ENCODE peak calls at places on chromosomes 5 and 9, in four cellular contexts. V is left ventricle myocardium inferior, K is tibial nerve, J is right cardiac atrium. L is an unnamed sample. For H3K4me1, the result is how much of the 10 kb centered on the place peaks cover.

GRCh38 chr9:105681724-105682123 is 12.6 kb upstream of the TMEM38B start:
- DNase-seq in K (no peak), J (no peak), V (no peak), L (no peak)

GRCh38 chr5:132229236-132229635 is 1.6 kb upstream of the P4HA2 start:
- DNase-seq in K (no peak), V (no peak), J (no peak), L (no peak)

GRCh38 chr9:91555132-91555531 is 131.5 kb upstream of the NFIL3 start:
- DNase-seq in K (no peak), V (no peak), J (no peak), L (no peak)

GRCh38 chr9:131255731-131256197 is 20.5 kb downstream of the FAM78A start:
- DNase-seq in K (no peak), J (no peak), V (no peak), L (no peak)

GRCh38 chr5:100803391-100803790 is 99.7 kb downstream of the ST8SIA4 start:
- DNase-seq in J (no peak), V (no peak), K (no peak), L (no peak)

GRCh38 chr9:94002316-94003140 is 47.4 kb upstream of the BARX1 start:
- DNase-seq in J (no peak), V (no peak), K (no peak), L (peak)

GRCh38 chr9:2241461-2241874 is 226.3 kb downstream of the SMARCA2 start:
- DNase-seq in J (peak), K (no peak), V (peak), L (peak)

GRCh38 chr9:20252778-20253177 is 369.5 kb downstream of the MLLT3 start:
- DNase-seq in K (no peak), J (no peak), V (no peak), L (no peak)

GRCh38 chr5:124860271-124860670 is 113.8 kb upstream of the ZNF608 start:
- DNase-seq in V (no peak), J (no peak), K (no peak), L (no peak)

GRCh38 chr5:180494510-180495181 is 467 bp downstream of the CNOT6 start:
- DNase-seq in V (peak), K (no peak), J (peak), L (peak)

GRCh38 chr9:91515074-91515687 is 91.5 kb upstream of the NFIL3 start:
- DNase-seq in J (peak), K (no peak), V (peak), L (no peak)

GRCh38 chr5:122030251-122030650 is 47.8 kb downstream of the LOX start:
- DNase-seq in K (no peak), V (no peak), J (peak), L (no peak)

DNA sequence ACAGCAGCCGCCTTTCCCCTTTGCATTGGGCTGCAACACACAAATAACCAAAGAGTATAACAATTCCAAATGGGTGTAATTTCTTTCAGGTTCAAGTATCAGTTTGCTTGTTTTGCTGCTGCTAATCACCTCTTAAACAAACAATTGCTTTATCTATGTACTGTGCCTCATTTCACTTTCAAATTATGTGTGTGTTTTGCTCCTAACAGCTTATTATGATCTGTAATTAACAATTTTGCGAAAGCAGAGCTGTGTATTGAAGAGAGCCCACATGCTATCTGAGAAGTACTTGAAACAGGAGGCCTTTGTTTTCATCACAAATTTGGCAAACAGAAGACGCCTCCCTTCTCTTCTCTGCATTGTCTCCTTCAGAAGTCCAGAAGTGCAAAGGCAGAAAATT is 312.0 kb downstream of the TLE1 start:
- DNase-seq in K (no peak), J (no peak), V (no peak), L (no peak)
- H3K4me1 ChIP-seq in K (under half), J (under half), V (under half), L (under half)

DNA sequence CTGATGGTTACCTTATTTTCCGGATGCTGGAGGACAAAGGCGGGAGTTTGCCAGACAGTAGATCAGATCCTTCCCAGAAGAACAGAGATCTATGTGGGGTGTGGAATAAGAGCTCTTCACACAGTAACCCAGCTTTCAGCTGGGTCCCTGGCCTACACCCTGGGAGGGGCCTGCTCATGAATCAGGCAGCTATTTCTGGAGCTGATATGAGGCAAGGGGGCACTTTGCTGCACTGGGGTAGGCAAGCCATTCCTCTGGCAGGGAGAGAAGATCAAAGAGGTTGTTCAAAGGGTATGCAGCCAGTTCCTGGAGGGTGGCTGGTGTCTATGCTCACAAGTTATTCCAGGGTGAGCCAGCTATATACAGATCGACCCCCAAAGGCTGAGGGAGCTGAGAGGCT is 48.6 kb downstream of the CYSTM1 start:
- DNase-seq in J (no peak), V (peak), K (no peak), L (no peak)
- H3K4me1 ChIP-seq in J (under half), V (half or more), K (under half), L (under half)

DNA sequence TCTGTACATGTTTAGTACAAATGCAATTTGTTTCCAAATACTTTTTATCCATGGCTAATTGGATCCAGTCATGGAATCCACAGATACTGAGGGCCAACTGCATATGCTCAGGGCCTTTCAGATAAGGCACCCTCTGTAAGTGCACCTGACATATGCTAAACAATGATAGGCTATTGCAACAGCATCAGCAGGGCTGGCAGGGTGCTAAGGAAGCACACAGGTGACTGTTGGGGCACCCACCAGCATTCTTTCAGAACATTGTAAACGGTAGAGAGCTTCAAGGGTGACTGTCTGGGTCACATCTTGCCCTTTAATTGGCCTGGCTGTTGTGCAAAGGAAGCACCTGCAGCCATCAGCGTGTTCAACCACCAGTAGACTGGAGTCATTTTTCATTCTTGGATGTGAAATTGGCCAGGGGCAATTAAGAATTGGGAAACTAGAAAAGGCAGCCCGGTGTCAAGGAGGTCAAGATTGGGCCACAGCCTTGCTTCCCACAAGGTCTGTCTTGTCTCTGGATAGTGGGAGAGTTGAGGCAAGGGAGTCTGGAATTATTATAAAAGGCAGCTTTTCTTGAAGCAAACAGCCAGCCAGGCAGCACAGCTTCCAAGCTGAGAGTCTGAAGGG is 129.3 kb upstream of the RAI14 start:
- DNase-seq in J (no peak), V (no peak), K (no peak), L (no peak)
- H3K4me1 ChIP-seq in J (under half), V (under half), K (under half), L (under half)

GRCh38 chr5:78717674-78718073 is 69.1 kb upstream of the LHFPL2 start:
- DNase-seq in K (no peak), J (no peak), V (no peak), L (no peak)

GRCh38 chr5:78719504-78720233 is 71.1 kb upstream of the LHFPL2 start:
- DNase-seq in J (no peak), V (no peak), K (no peak), L (no peak)

GRCh38 chr5:78718827-78719226 is 70.3 kb upstream of the LHFPL2 start:
- DNase-seq in K (no peak), V (no peak), J (no peak), L (no peak)

GRCh38 chr5:78718185-78718584 is 69.6 kb upstream of the LHFPL2 start:
- DNase-seq in K (no peak), V (no peak), J (no peak), L (no peak)

DNA sequence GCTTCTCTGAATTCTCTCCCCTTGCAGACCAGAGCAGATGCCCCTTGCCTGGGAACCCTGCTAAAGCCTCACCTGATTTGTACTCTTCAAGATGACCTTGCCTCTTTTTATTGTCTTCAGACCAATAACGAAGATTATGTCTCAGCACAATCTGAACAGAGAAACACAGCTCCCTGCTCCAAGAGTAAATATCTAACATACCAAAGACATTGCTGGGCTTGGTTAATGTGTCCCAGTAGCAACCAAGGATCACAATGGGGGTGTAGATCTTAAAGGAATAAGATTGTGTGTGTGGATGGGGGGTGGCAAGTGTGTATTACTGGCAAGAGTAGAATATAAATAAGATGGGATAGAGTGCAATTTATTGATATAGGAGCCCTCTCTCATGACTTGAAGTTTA is 67.6 kb upstream of the LHFPL2 start:
- DNase-seq in V (no peak), J (no peak), K (no peak), L (no peak)
- H3K4me1 ChIP-seq in V (under half), J (under half), K (under half), L (under half)

GRCh38 chr9:37082214-37082765 is 38.1 kb upstream of the ZCCHC7 start:
- DNase-seq in J (no peak), V (no peak), K (no peak), L (no peak)
- H3K4me1 ChIP-seq in J (under half), V (under half), K (under half), L (under half)

DNA sequence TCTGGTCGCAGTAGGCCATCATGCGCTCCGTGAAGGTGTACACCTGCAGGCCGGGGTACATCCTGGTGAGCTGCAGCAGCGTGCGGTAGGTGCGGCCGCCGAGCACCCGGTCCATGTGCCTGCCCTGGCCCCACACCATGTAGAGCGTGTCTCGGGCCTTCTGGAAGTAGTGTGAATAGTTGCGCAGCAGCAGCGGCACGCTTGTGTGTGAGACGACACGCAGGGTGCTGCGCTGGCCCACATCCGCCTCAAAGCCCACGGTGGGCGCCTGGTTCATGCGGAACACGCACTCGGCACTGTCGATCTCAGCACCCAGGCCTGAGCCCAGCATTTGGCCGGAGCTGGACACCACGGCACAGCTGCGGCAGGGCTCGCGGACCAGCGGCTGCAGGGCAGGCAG is 4.5 kb downstream of the ST6GALNAC4 start:
- DNase-seq in K (no peak), V (no peak), J (peak), L (no peak)
- H3K4me1 ChIP-seq in K (under half), V (under half), J (under half), L (under half)

GRCh38 chr9:127953768-127954505 is 16.3 kb upstream of the DPM2 start:
- DNase-seq in V (no peak), K (no peak), J (peak), L (no peak)

GRCh38 chr9:127955294-127956015 is 17.8 kb upstream of the DPM2 start:
- DNase-seq in K (no peak), V (peak), J (peak), L (peak)

GRCh38 chr9:127950513-127951210 is 13.0 kb upstream of the DPM2 start:
- DNase-seq in J (peak), V (peak), K (peak), L (peak)

GRCh38 chr9:127958728-127959127 is 21.1 kb upstream of the DPM2 start:
- DNase-seq in K (no peak), J (no peak), V (no peak), L (no peak)

GRCh38 chr9:127954831-127955293 is 17.2 kb upstream of the DPM2 start:
- DNase-seq in K (no peak), V (no peak), J (peak), L (no peak)
- H3K4me1 ChIP-seq in K (under half), V (half or more), J (under half), L (under half)

DNA sequence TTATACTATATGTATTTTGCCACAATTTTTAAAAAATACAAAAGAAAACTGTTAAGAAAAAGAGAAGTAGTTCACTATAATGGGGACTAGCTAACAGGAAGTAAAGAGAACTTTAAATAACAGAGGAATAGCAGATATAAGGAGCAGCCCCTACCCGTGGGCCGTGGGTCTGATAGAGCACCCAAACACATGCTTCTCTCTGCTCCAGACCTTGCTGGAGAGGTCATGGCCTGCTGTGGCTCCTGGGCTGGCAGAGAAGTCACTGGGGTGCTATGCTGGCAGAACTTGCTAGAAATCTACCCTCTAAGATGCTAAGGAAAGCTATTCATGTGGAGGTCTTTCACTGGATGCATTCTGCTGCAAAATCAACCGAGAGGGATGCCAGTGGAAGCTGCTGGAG is 10.0 kb upstream of the TNFAIP8 start:
- DNase-seq in J (no peak), K (no peak), V (no peak), L (no peak)
- H3K4me1 ChIP-seq in J (under half), K (under half), V (under half), L (under half)

GRCh38 chr5:67896312-67896985 is 319.1 kb upstream of the PIK3R1 start:
- DNase-seq in J (no peak), V (no peak), K (no peak), L (no peak)
- H3K4me1 ChIP-seq in J (under half), V (under half), K (under half), L (under half)

GRCh38 chr9:137311971-137312851 is 10.1 kb upstream of the NRARP start:
- DNase-seq in K (no peak), J (peak), V (peak), L (no peak)
- H3K4me1 ChIP-seq in K (under half), J (under half), V (under half), L (under half)

L was measured in HAP-1.